ENCODE peak calls at places on chromosomes 3 and 15, in ten cellular contexts. S is MCF 10A, X is tibial nerve, I is choroid plexus epithelial cell, U is bronchial epithelial cell, Q is astrocyte of the spinal cord, V is mucosa of descending colon, A is breast epithelium, Z is fibroblast of lung, E is testis. Y is an unnamed sample.

GRCh38 chr15:31372635-31373091 is 46.0 kb downstream of the KLF13 start:
- DNase-seq in S (peak), X (peak), I (peak), U (peak), Q (peak), V (peak), A (no peak), Z (peak), E (peak), Y (no peak)

GRCh38 chr3:139291276-139292051 is 52.4 kb upstream of the MRPS22 start:
- DNase-seq in S (no peak), X (no peak), I (no peak), U (no peak), Q (no peak), V (no peak), A (no peak), Z (no peak), E (no peak), Y (no peak)

GRCh38 chr3:28335246-28335645 is 13.3 kb upstream of the ZCWPW2 start:
- DNase-seq in S (no peak), X (no peak), I (no peak), U (no peak), Q (no peak), V (no peak), A (no peak), Z (no peak), E (no peak), Y (no peak)

GRCh38 chr15:60208708-60209107 is 189.1 kb downstream of the ANXA2 start:
- DNase-seq in S (peak), X (no peak), I (peak), U (peak), Q (no peak), V (no peak), A (no peak), Z (peak), E (no peak), Y (no peak)

GRCh38 chr3:82276992-82277391 is 515.5 kb upstream of the GBE1 start:
- DNase-seq in S (no peak), X (no peak), I (no peak), U (no peak), Q (no peak), V (no peak), A (no peak), Z (no peak), E (no peak), Y (no peak)

GRCh38 chr3:156693166-156693565 is 18.8 kb downstream of the TIPARP start:
- DNase-seq in S (peak), X (no peak), I (peak), U (peak), Q (peak), V (no peak), A (no peak), Z (peak), E (no peak), Y (no peak)

GRCh38 chr3:53806182-53807116 is 39.8 kb downstream of the CHDH start:
- DNase-seq in S (no peak), X (no peak), I (peak), U (peak), Q (peak), V (peak), A (no peak), Z (peak), E (peak), Y (no peak)

GRCh38 chr15:54131410-54131809 is 153.2 kb downstream of the UNC13C start:
- DNase-seq in S (no peak), X (no peak), I (peak), U (peak), Q (no peak), V (no peak), A (no peak), Z (no peak), E (no peak), Y (no peak)

GRCh38 chr15:44706946-44707636 is 4.0 kb downstream of the PATL2 start:
- DNase-seq in S (no peak), X (no peak), I (no peak), U (peak), Q (no peak), V (peak), A (no peak), Z (no peak), E (no peak), Y (no peak)

GRCh38 chr3:80051602-80051962 is 283.8 kb upstream of the ROBO1 start:
- DNase-seq in S (no peak), X (no peak), I (no peak), U (no peak), Q (no peak), V (no peak), A (no peak), Z (no peak), E (peak), Y (no peak)

GRCh38 chr3:139236336-139236735 is 107.5 kb upstream of the MRPS22 start:
- DNase-seq in S (no peak), X (no peak), I (no peak), U (no peak), Q (no peak), V (no peak), A (no peak), Z (no peak), E (no peak), Y (no peak)

GRCh38 chr3:186849392-186849975 is 7.0 kb downstream of the ADIPOQ start:
- DNase-seq in S (peak), X (no peak), I (peak), U (peak), Q (peak), V (no peak), A (no peak), Z (peak), E (no peak), Y (peak)

GRCh38 chr3:194989251-194989650 is 281.7 kb downstream of the XXYLT1 start:
- DNase-seq in S (no peak), X (no peak), I (no peak), U (no peak), Q (no peak), V (no peak), A (no peak), Z (no peak), E (no peak), Y (no peak)

GRCh38 chr15:78080088-78080460 is 2.6 kb upstream of the TBC1D2B start:
- DNase-seq in S (no peak), X (no peak), I (no peak), U (no peak), Q (no peak), V (peak), A (no peak), Z (no peak), E (no peak), Y (no peak)

GRCh38 chr3:101253429-101253828 is 66.9 kb downstream of the IMPG2 start:
- DNase-seq in S (peak), X (no peak), I (no peak), U (peak), Q (no peak), V (no peak), A (no peak), Z (no peak), E (no peak), Y (no peak)

GRCh38 chr3:20046556-20046955 is 6.3 kb downstream of the KAT2B start:
- DNase-seq in S (no peak), X (no peak), I (no peak), U (no peak), Q (no peak), V (no peak), A (no peak), Z (no peak), E (no peak), Y (no peak)

DNA sequence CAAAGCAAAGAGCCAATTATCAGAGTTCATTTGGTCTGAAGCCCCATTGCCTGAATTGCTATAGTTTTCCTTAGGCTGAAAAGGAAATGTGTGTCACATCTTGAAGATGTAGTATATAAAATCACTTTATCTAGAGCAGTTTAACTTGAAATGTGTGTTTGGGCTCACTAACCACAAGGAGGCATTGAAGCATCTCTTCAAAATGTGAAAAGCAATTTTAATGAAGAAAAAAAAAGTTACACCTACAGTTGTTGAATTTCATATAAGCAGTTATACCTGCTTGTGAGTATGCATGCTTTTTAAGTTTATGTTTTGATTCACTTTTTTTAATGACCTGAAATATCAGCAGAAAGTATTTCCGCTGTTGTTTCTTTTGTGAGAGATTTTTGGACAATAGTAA is 129.3 kb downstream of the IQCH start:
- DNase-seq in S (peak), X (no peak), I (peak), U (no peak), Q (peak), V (no peak), A (no peak), Z (no peak), E (no peak), Y (no peak)
- TF ChIP-seq CTCF in S (no peak), X (no peak), I (no peak), U (no peak), Q (peak), V (no peak), A (no peak), Z (peak), E (no peak), Y (peak)

DNA sequence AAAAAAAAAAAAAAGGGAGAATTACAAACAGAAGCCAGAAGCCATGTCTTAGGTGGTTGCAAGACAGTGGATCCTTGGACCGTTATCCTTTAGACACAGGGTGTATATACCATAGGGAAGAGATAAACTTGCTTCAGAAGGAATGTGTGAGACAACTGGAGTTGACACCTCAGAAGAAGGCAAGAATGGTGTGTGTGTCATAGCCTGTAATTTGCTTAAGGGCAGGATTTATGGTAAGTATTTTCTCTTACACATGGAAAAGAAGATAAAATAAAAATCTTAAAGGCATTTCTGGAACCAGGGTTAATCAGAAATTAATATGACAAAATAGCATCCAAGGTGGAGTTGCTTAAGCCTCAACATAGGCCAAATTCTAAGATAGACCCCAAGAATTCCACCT is 19.3 kb upstream of the DNAJC19 start:
- DNase-seq in S (no peak), X (no peak), I (no peak), U (no peak), Q (no peak), V (no peak), A (no peak), Z (no peak), E (no peak), Y (no peak)
- TF ChIP-seq CTCF in S (no peak), X (no peak), I (no peak), U (no peak), Q (no peak), V (no peak), A (no peak), Z (no peak), E (no peak), Y (no peak)

DNA sequence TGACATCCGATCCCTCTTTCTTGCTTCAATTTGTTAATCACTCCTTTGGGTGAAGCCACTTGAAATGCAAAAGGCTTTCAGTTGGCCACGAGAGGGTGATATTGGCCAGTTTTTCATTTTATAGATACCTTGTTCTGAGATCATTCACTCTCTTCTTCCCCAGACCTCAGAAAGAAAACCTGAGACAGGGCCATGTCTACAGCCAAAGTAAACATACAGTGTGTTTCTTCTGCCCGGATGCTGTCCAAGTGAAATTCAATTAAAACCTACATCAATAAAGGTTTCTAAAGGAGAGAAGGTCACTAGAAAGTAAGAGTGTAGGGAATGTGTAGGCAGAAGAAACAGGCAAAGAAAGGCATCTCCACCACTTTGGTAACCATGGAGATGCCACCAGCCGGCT is 39.5 kb upstream of the FMN1 start:
- DNase-seq in S (peak), X (no peak), I (peak), U (peak), Q (peak), V (no peak), A (no peak), Z (peak), E (no peak), Y (no peak)
- TF ChIP-seq CTCF in S (peak), X (no peak), I (peak), U (peak), Q (peak), V (no peak), A (no peak), Z (peak), E (peak), Y (peak)

GRCh38 chr3:179852117-179852886 is 184.4 kb downstream of the PEX5L start:
- DNase-seq in S (peak), X (no peak), I (peak), U (peak), Q (peak), V (no peak), A (no peak), Z (peak), E (no peak), Y (no peak)
- TF ChIP-seq CTCF in S (no peak), X (no peak), I (peak), U (no peak), Q (peak), V (no peak), A (no peak), Z (peak), E (no peak), Y (no peak)

GRCh38 chr15:36880226-36880912 is 220.0 kb downstream of the MEIS2 start:
- DNase-seq in S (no peak), X (no peak), I (no peak), U (no peak), Q (no peak), V (no peak), A (no peak), Z (no peak), E (no peak), Y (no peak)
- TF ChIP-seq CTCF in S (no peak), X (no peak), I (no peak), U (no peak), Q (no peak), V (no peak), A (no peak), Z (no peak), E (no peak), Y (no peak)

GRCh38 chr3:143037867-143038266 is 36.5 kb downstream of the U2SURP start:
- DNase-seq in S (peak), X (no peak), I (no peak), U (no peak), Q (no peak), V (no peak), A (no peak), Z (no peak), E (no peak), Y (no peak)
- TF ChIP-seq CTCF in S (peak), X (no peak), I (no peak), U (no peak), Q (no peak), V (no peak), A (no peak), Z (no peak), E (no peak), Y (no peak)

GRCh38 chr3:98587654-98588532 is 5.5 kb downstream of the CPOX start:
- DNase-seq in S (no peak), X (no peak), I (no peak), U (no peak), Q (no peak), V (no peak), A (no peak), Z (no peak), E (no peak), Y (no peak)
- TF ChIP-seq CTCF in S (peak), X (no peak), I (peak), U (peak), Q (peak), V (no peak), A (no peak), Z (peak), E (no peak), Y (no peak)

GRCh38 chr3:198081421-198081844 is 121.4 kb downstream of the LMLN start:
- DNase-seq in S (no peak), X (no peak), I (no peak), U (no peak), Q (no peak), V (peak), A (no peak), Z (no peak), E (no peak), Y (no peak)

GRCh38 chr3:198080521-198081384 is 120.7 kb downstream of the LMLN start:
- DNase-seq in S (peak), X (peak), I (peak), U (peak), Q (peak), V (peak), A (peak), Z (peak), E (peak), Y (no peak)

GRCh38 chr3:198076722-198077308 is 116.8 kb downstream of the LMLN start:
- DNase-seq in S (no peak), X (no peak), I (no peak), U (no peak), Q (no peak), V (no peak), A (no peak), Z (no peak), E (no peak), Y (no peak)

DNA sequence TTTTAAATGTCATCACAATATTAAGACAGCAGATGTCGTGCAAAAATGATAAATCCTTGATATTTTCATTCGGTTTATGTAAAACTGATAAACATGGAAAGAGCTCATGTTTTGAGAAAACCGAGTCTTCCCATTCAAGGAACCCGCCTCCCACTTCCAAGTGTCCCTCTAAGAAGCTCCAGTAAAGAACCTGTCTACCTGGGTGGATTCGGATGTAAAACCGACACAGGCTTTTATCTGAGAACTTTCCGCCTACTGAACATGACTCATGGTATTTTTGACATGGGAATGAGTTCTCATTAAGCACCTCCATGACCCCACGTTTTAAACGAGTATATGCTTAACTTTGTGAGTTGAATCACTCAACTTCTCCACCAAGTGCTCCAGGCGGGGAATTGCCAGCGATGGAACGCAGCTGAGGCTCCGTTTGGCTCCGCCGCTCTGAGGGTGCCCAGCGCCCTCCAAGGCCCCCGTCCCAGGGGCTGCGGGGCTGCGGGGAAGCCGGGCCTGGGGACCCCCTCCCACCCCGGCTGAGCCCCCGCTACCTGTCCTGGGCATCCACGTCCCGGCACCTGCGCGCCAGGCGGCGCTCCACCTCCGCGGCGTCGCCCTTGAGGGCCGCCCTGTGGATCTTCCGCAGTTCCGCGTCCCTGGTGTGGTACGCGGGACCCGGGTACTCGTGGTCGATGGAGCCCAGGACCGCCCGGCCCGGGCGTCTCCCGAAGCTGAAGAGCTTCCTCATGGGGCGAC is 119.9 kb downstream of the LMLN start:
- DNase-seq in S (peak), X (no peak), I (peak), U (peak), Q (no peak), V (no peak), A (no peak), Z (peak), E (no peak), Y (no peak)
- TF ChIP-seq CTCF in S (no peak), X (no peak), I (peak), U (peak), Q (no peak), V (no peak), A (no peak), Z (no peak), E (no peak), Y (no peak)

Y was measured in D721Med.